ENCODE peak calls at places on chromosomes 16 and 17, in ten cellular contexts. Y, L, I, M, D, K, R, U, T and E are unnamed samples.

GRCh38 chr17:73231363-73231762 is 30.3 kb downstream of the CPSF4L start:
- DNase-seq in Y (no peak), L (no peak), I (peak), M (peak), D (peak), K (peak), R (no peak), U (no peak), T (no peak), E (no peak)

GRCh38 chr16:88690341-88691128 is 4.2 kb upstream of the SNAI3 start:
- DNase-seq in Y (no peak), L (no peak), I (no peak), M (no peak), D (no peak), K (no peak), R (no peak), U (no peak), T (no peak), E (no peak)

GRCh38 chr16:22692916-22693646 is 120.9 kb upstream of the HS3ST2 start:
- DNase-seq in Y (no peak), L (no peak), I (no peak), M (no peak), D (no peak), K (no peak), R (no peak), U (no peak), T (no peak), E (no peak)

GRCh38 chr17:4087911-4088693 is 54.7 kb downstream of the ZZEF1 start:
- DNase-seq in Y (no peak), L (no peak), I (no peak), M (peak), D (no peak), K (no peak), R (no peak), U (no peak), T (no peak), E (no peak)

GRCh38 chr16:81549547-81550411 is 105.2 kb downstream of the CMIP start:
- DNase-seq in Y (no peak), L (no peak), I (no peak), M (no peak), D (no peak), K (no peak), R (no peak), U (no peak), T (no peak), E (no peak)

GRCh38 chr16:69827527-69827926 is 65.4 kb downstream of the WWP2 start:
- DNase-seq in Y (peak), L (no peak), I (no peak), M (no peak), D (no peak), K (no peak), R (no peak), U (no peak), T (no peak), E (no peak)

GRCh38 chr16:12729448-12729847 is 74.2 kb downstream of the CPPED1 start:
- DNase-seq in Y (no peak), L (no peak), I (no peak), M (peak), D (no peak), K (no peak), R (no peak), U (no peak), T (no peak), E (no peak)

GRCh38 chr17:45235071-45236001 is 13.7 kb downstream of the FMNL1 start:
- DNase-seq in Y (peak), L (peak), I (peak), M (peak), D (peak), K (peak), R (peak), U (no peak), T (peak), E (peak)

GRCh38 chr16:57795431-57795878 is 6.8 kb downstream of the KIFC3 start:
- DNase-seq in Y (peak), L (no peak), I (peak), M (peak), D (peak), K (peak), R (no peak), U (peak), T (peak), E (peak)

GRCh38 chr17:38728290-38728831 is 1.8 kb upstream of the CISD3 start:
- DNase-seq in Y (no peak), L (no peak), I (no peak), M (no peak), D (peak), K (no peak), R (no peak), U (no peak), T (no peak), E (no peak)

GRCh38 chr17:71899317-71899716 is 221.5 kb upstream of the SOX9 start:
- DNase-seq in Y (no peak), L (no peak), I (no peak), M (peak), D (no peak), K (no peak), R (no peak), U (no peak), T (no peak), E (no peak)

GRCh38 chr16:72371307-72372081 is 199.5 kb upstream of the PMFBP1 start:
- DNase-seq in Y (no peak), L (no peak), I (peak), M (peak), D (no peak), K (no peak), R (no peak), U (no peak), T (no peak), E (no peak)

GRCh38 chr16:10833271-10833670 is 14.7 kb upstream of the TVP23A start:
- DNase-seq in Y (no peak), L (no peak), I (no peak), M (no peak), D (no peak), K (no peak), R (no peak), U (no peak), T (no peak), E (no peak)

GRCh38 chr17:57888311-57889216 is 38.7 kb upstream of the MRPS23 start:
- DNase-seq in Y (no peak), L (no peak), I (no peak), M (no peak), D (no peak), K (no peak), R (no peak), U (no peak), T (peak), E (no peak)

GRCh38 chr16:10085078-10085798 is 97.0 kb downstream of the GRIN2A start:
- DNase-seq in Y (no peak), L (no peak), I (no peak), M (no peak), D (no peak), K (no peak), R (no peak), U (no peak), T (no peak), E (peak)

GRCh38 chr16:47694543-47694942 is 233.4 kb downstream of the PHKB start:
- DNase-seq in Y (no peak), L (no peak), I (peak), M (no peak), D (no peak), K (peak), R (no peak), U (no peak), T (no peak), E (no peak)

GRCh38 chr16:75385507-75386152 is 47.7 kb downstream of the CFDP1 start:
- DNase-seq in Y (peak), L (no peak), I (peak), M (peak), D (peak), K (no peak), R (no peak), U (no peak), T (no peak), E (no peak)

GRCh38 chr17:42667088-42667951 is 8.2 kb downstream of the TUBG2 start:
- DNase-seq in Y (peak), L (no peak), I (peak), M (peak), D (peak), K (no peak), R (no peak), U (no peak), T (no peak), E (peak)

GRCh38 chr17:36592316-36592710 is 634 bp downstream of the DHRS11 start:
- DNase-seq in Y (peak), L (no peak), I (no peak), M (no peak), D (peak), K (no peak), R (no peak), U (no peak), T (peak), E (no peak)

GRCh38 chr16:50680907-50681885 is at the start of gene SNX20:
- DNase-seq in Y (peak), L (no peak), I (no peak), M (no peak), D (peak), K (peak), R (peak), U (no peak), T (no peak), E (peak)

GRCh38 chr16:25051446-25052160 is 36.4 kb upstream of the ARHGAP17 start:
- DNase-seq in Y (no peak), L (no peak), I (peak), M (peak), D (no peak), K (no peak), R (no peak), U (no peak), T (no peak), E (no peak)

GRCh38 chr17:43327834-43328420 is 70.9 kb upstream of the ARL4D start:
- DNase-seq in Y (no peak), L (no peak), I (no peak), M (no peak), D (no peak), K (no peak), R (no peak), U (no peak), T (no peak), E (no peak)

GRCh38 chr16:89436362-89436761 is 54.0 kb downstream of the ANKRD11 start:
- DNase-seq in Y (peak), L (no peak), I (no peak), M (no peak), D (no peak), K (no peak), R (no peak), U (no peak), T (no peak), E (no peak)

GRCh38 chr17:12814718-12815117 is 25.4 kb downstream of the ARHGAP44 start:
- DNase-seq in Y (no peak), L (no peak), I (no peak), M (no peak), D (no peak), K (no peak), R (no peak), U (no peak), T (no peak), E (no peak)

DNA sequence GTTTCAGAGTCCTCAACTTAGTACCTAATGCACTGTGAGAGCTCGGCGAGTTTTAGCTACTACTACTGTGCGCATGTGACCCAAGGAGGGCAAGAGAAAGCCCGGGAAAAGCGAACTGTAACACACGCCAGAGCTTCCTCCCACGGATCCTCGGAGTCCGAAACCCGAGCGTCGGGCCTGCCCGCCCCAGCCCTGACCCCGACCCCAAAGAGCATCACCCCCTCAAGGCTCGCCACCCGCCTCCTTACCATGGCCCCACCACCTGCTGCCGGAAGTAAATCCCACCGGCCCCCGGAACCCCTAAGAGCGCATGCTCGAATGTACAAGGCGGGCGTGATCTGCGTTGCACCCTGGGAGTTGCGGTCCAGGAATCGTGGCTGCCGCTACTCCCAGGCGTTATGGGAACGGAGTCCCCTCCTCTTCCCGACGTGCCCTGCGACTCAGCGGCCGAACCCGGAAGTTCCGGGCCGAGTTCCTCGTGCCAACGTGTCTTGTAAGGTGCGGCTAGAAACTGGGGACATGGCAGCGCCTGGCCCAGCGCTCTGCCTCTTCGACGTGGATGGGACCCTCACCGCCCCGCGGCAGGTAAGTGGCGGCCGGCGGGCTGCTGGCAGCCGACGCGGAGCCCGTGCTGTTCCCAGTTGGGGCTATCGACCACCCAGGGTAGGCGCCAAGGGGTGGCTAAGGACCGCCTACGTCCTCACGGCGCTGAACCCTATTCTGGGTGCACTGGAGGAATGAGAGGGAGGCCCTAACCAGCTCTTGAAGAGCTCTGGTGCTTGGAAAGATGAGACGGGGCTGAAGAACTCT is at the start of the genes PMM2 and TMEM186:
- DNase-seq in Y (peak), L (peak), I (peak), M (peak), D (peak), K (peak), R (peak), U (peak), T (peak), E (peak)
- TF ChIP-seq POLR2A in Y (peak), L (peak), I (peak), M (peak), D (peak), K (no peak), R (peak), U (peak), T (no peak), E (no peak)

GRCh38 chr16:83762141-83763024 is 45.4 kb upstream of the HSBP1 start:
- DNase-seq in Y (no peak), L (no peak), I (no peak), M (no peak), D (no peak), K (no peak), R (no peak), U (no peak), T (no peak), E (no peak)
- TF ChIP-seq POLR2A in Y (no peak), L (no peak), I (no peak), M (no peak), D (no peak), K (no peak), R (no peak), U (no peak), T (no peak), E (no peak)

DNA sequence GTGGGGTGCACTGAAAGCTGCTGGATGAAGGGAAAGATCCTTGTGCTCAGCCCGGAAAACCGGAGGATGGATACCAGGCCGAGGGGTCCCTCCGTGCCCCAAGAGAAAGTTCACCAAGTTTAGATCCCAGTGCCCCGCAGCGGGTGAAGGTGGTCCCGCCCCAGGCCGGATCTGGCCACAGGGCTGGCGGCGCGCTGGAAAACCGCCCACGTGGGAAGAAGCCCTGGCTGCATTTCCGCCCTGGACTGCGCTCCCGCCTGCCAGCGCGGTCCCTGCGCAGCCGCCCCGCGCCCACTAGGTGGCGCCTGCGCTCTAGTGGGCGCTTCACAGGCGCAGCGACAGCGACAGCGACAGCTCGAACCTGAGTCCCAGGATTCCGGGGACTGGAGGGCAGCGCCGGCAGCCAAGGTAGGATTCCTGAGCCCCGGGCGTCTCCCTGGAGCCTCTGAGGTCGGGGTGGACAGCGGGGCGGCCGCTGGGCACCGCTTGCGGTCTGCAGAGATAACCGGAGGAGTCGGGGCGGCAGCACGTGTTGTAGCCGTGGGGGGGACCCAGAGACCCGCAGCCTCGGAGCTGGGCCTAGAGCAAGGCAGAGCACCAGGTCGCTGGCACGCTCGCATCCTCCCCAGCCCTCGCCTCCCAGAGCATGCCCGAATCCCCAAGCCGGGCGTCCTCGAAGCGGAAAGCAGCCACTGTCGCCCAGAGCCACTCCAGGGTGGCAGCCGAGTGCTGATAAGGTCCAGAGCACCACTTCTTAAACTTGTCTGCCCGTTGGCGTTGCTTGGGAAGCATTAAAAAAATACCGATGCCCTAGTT is at the start of gene CHD9:
- DNase-seq in Y (peak), L (peak), I (peak), M (peak), D (peak), K (peak), R (peak), U (peak), T (peak), E (peak)
- TF ChIP-seq POLR2A in Y (peak), L (no peak), I (peak), M (no peak), D (peak), K (no peak), R (peak), U (no peak), T (no peak), E (no peak)

GRCh38 chr16:87333581-87334331 is 16.6 kb upstream of the C16orf95 start:
- DNase-seq in Y (no peak), L (no peak), I (no peak), M (no peak), D (no peak), K (no peak), R (no peak), U (no peak), T (no peak), E (no peak)
- TF ChIP-seq POLR2A in Y (no peak), L (no peak), I (no peak), M (no peak), D (no peak), K (no peak), R (no peak), U (no peak), T (no peak), E (no peak)

DNA sequence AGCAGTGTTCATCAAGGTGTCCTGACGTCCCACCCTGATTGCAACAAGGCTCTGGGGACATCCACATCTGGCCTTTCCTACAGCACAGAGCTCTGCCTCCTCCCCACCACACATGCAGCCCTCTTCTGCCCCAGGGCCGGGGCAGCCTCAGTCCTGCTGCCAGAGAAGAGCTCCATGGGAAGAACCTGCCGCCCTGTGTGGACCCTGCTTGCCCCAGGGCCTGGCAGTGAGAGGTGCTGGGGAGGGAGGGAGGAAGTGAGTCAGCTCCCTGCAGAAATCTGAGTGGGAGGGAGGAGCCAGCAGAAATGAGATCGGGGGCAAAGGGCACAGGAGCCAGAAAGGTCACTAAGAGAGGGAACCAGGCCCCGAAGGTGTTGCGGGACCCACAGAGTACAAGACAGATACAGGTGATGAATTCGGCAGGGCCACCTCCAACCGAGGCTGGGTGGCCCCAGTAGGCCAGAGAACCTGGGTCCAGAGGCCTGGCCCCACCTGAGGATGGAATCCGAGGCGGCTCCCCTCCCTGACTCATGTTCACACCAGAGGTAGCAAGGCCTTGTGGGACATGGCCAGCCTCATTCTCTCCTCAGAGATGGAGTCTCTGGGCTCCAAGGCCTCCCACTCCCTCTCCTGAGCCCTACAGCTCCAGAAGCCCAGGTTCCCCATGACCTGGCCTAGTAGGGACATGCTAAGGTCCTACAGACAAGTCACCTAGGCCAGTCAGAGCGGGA is 24.8 kb downstream of the MYO18A start:
- DNase-seq in Y (peak), L (no peak), I (peak), M (peak), D (peak), K (no peak), R (peak), U (no peak), T (no peak), E (peak)
- TF ChIP-seq POLR2A in Y (no peak), L (no peak), I (peak), M (no peak), D (no peak), K (no peak), R (no peak), U (no peak), T (no peak), E (no peak)